ENCODE peak calls at places on chromosomes 4 and X, in seven cellular contexts. M is esophagus squamous epithelium, L is IMR-90, D is Peyer's patch, V is testis, I is adrenal gland, G is body of pancreas. B is an unnamed sample.

GRCh38 chr4:142203505-142203904 is 567.1 kb downstream of the IL15 start:
- DNase-seq in M (no peak), L (no peak), D (no peak), V (no peak), I (no peak), G (no peak), B (no peak)

GRCh38 chrX:53239474-53239873 is 14.5 kb upstream of the KDM5C start:
- DNase-seq in M (no peak), L (no peak), D (no peak), V (no peak), I (no peak), G (no peak), B (no peak)

GRCh38 chr4:13547563-13548041 is 3.3 kb upstream of the NKX3-2 start:
- DNase-seq in M (no peak), L (no peak), D (no peak), V (no peak), I (no peak), G (no peak), B (no peak)

GRCh38 chr4:153181293-153182080 is 22.8 kb upstream of the TRIM2 start:
- DNase-seq in M (no peak), L (peak), D (no peak), V (no peak), I (no peak), G (no peak), B (no peak)

GRCh38 chrX:106392346-106392745 is 219.4 kb upstream of the RADX start:
- DNase-seq in M (no peak), L (no peak), D (no peak), V (no peak), I (no peak), G (no peak), B (no peak)

GRCh38 chrX:150575415-150575814 is 7.0 kb downstream of the MTM1 start:
- DNase-seq in M (no peak), L (peak), D (no peak), V (no peak), I (no peak), G (no peak), B (no peak)

GRCh38 chr4:14269824-14270223 is 642.3 kb upstream of the BOD1L1 start:
- DNase-seq in M (no peak), L (no peak), D (no peak), V (peak), I (peak), G (no peak), B (peak)

GRCh38 chr4:8913121-8913857 is 41.6 kb upstream of the HMX1 start:
- DNase-seq in M (no peak), L (no peak), D (no peak), V (no peak), I (no peak), G (no peak), B (peak)

GRCh38 chrX:25596881-25597280 is 541.3 kb upstream of the MAGEB18 start:
- DNase-seq in M (no peak), L (no peak), D (no peak), V (no peak), I (no peak), G (no peak), B (no peak)

GRCh38 chr4:15149842-15150592 is 147.7 kb downstream of the CPEB2 start:
- DNase-seq in M (no peak), L (peak), D (peak), V (peak), I (peak), G (peak), B (peak)

GRCh38 chr4:10977534-10977933 is 293.0 kb upstream of the CLNK start:
- DNase-seq in M (no peak), L (no peak), D (no peak), V (no peak), I (no peak), G (no peak), B (no peak)

GRCh38 chrX:14902536-14902935 is 29.3 kb downstream of the MOSPD2 start:
- DNase-seq in M (no peak), L (no peak), D (no peak), V (no peak), I (no peak), G (no peak), B (no peak)

GRCh38 chr4:95318483-95318882 is 230.3 kb downstream of the UNC5C start:
- DNase-seq in M (no peak), L (no peak), D (no peak), V (no peak), I (no peak), G (no peak), B (no peak)

GRCh38 chr4:119693127-119693526 is 64.5 kb upstream of the PDE5A start:
- DNase-seq in M (no peak), L (peak), D (no peak), V (no peak), I (no peak), G (no peak), B (no peak)

GRCh38 chrX:77298790-77299189 is 148.4 kb upstream of the FGF16 start:
- DNase-seq in M (no peak), L (no peak), D (no peak), V (no peak), I (no peak), G (no peak), B (no peak)

GRCh38 chr4:72911316-72911715 is 158.2 kb downstream of the COX18 start:
- DNase-seq in M (no peak), L (no peak), D (no peak), V (no peak), I (no peak), G (no peak), B (no peak)

GRCh38 chr4:10612476-10612875 is 72.1 kb downstream of the CLNK start:
- DNase-seq in M (no peak), L (no peak), D (no peak), V (no peak), I (no peak), G (no peak), B (no peak)

GRCh38 chr4:94127707-94128328 is 79.8 kb upstream of the SMARCAD1 start:
- DNase-seq in M (no peak), L (peak), D (no peak), V (no peak), I (no peak), G (no peak), B (no peak)

GRCh38 chr4:151099976-151100417 is 569 bp downstream of the RPS3A start:
- DNase-seq in M (no peak), L (peak), D (no peak), V (no peak), I (no peak), G (no peak), B (no peak)

GRCh38 chr4:104394409-104394813 is 100.3 kb downstream of the CXXC4 start:
- DNase-seq in M (no peak), L (no peak), D (no peak), V (peak), I (no peak), G (no peak), B (no peak)

GRCh38 chr4:3168029-3168428 is 80.9 kb upstream of the MSANTD1 start:
- DNase-seq in M (no peak), L (peak), D (no peak), V (no peak), I (peak), G (peak), B (no peak)

GRCh38 chr4:4524364-4524763 is 17.5 kb downstream of the STX18 start:
- DNase-seq in M (no peak), L (peak), D (no peak), V (no peak), I (no peak), G (no peak), B (no peak)

DNA sequence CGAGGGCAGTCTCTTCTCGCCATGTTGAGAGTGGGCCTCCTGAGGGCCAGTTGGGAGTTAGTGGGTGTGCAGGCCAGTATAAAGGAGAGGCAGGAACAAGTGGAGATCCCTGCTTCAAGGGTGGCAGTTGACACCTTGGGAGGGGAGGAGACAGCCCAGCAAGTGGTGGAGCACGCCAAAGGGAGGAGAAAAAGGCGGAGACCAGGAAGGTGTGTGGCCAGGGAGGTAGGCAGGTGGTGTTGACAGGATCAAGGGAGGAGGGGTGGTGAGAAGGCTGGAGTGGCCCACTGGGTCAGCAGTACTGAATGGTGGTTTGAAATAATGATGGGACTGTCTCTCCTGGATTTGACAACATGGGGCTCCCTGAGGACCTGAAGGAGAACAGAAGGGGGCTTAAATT is 32.6 kb downstream of the ZNF185 start:
- DNase-seq in M (no peak), L (no peak), D (no peak), V (no peak), I (no peak), G (no peak), B (no peak)
- H3K4me3 ChIP-seq in M (no peak), L (no peak), D (no peak), V (no peak), I (no peak), G (no peak), B (no peak)

GRCh38 chrX:49041683-49042529 is 1.3 kb downstream of the TFE3 start:
- DNase-seq in M (no peak), L (peak), D (no peak), V (no peak), I (no peak), G (no peak), B (no peak)

GRCh38 chrX:49043220-49043986 is at the start of gene TFE3:
- DNase-seq in M (peak), L (peak), D (peak), V (peak), I (peak), G (peak), B (peak)

GRCh38 chrX:49040376-49040955 is 2.7 kb downstream of the TFE3 start:
- DNase-seq in M (no peak), L (peak), D (no peak), V (no peak), I (no peak), G (no peak), B (no peak)

GRCh38 chrX:49043987-49044281 is 777 bp upstream of the TFE3 start:
- DNase-seq in M (no peak), L (no peak), D (no peak), V (no peak), I (no peak), G (no peak), B (no peak)

GRCh38 chrX:49042581-49043219 is 457 bp downstream of the TFE3 start:
- DNase-seq in M (no peak), L (no peak), D (no peak), V (no peak), I (no peak), G (no peak), B (no peak)
- TF ChIP-seq POLR2A in M (no peak), L (no peak), D (no peak), V (no peak), I (no peak), G (no peak), B (no peak)

GRCh38 chr4:141153751-141154510 is 20.7 kb upstream of the RNF150 start:
- DNase-seq in M (no peak), L (peak), D (no peak), V (peak), I (no peak), G (no peak), B (no peak)

GRCh38 chr4:141155586-141155985 is 22.3 kb upstream of the RNF150 start:
- DNase-seq in M (no peak), L (no peak), D (no peak), V (no peak), I (no peak), G (no peak), B (no peak)

GRCh38 chr4:141154725-141155124 is 21.5 kb upstream of the RNF150 start:
- DNase-seq in M (no peak), L (peak), D (no peak), V (no peak), I (no peak), G (no peak), B (no peak)

GRCh38 chr4:141158219-141158618 is 24.9 kb upstream of the RNF150 start:
- DNase-seq in M (no peak), L (peak), D (no peak), V (no peak), I (no peak), G (no peak), B (no peak)
- TF ChIP-seq CTCF in M (no peak), L (peak), D (peak), V (peak), I (peak), G (peak), B (no peak)

DNA sequence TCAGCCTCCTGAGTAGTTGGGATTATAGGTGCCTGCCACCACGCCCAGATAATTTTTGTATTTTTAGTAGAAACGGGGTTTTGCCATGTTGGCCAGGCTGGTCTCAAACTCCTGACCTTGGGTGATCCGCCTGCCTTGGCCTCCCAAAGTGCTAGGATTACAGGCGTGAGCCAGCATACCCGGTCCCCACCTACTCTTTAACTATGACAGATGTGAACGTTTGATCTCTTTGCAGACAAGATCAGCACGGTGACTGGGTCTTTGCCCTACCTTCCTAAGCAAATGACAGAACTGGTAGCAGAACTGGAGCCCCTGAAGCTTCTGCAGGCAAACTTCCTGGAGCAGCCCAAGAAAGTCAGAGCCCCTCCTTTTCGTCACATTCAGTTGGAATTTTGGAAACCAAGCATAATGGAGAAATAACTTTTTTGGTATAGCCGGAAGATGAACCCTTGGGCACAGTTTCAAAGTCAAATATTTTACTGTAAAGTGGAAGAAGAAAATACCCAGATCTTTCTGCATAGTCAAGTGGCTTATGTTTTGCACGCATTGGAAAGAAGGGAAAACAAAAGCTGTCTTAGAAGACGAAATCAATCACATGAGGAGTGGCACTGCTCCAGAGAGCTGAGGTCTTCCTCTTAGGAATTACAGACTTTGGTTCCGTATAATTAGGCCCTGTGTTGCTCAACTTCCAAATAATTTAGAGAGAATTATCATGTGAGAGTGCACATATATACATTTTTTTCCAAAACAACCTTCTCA is 90.6 kb downstream of the SORBS2 start:
- DNase-seq in M (no peak), L (no peak), D (no peak), V (no peak), I (no peak), G (no peak), B (peak)
- H3K4me3 ChIP-seq in M (no peak), L (no peak), D (no peak), V (no peak), I (no peak), G (no peak), B (no peak)

GRCh38 chr4:76897522-76898384 is at the start of gene SOWAHB:
- DNase-seq in M (no peak), L (no peak), D (peak), V (peak), I (peak), G (peak), B (no peak)
- TF ChIP-seq POLR2A in M (no peak), L (no peak), D (peak), V (no peak), I (no peak), G (peak), B (no peak)

GRCh38 chrX:17550011-17550410 is 175.0 kb downstream of the NHS start:
- DNase-seq in M (no peak), L (no peak), D (no peak), V (no peak), I (no peak), G (no peak), B (peak)
- TF ChIP-seq CTCF in M (no peak), L (no peak), D (no peak), V (no peak), I (no peak), G (no peak), B (no peak)

DNA sequence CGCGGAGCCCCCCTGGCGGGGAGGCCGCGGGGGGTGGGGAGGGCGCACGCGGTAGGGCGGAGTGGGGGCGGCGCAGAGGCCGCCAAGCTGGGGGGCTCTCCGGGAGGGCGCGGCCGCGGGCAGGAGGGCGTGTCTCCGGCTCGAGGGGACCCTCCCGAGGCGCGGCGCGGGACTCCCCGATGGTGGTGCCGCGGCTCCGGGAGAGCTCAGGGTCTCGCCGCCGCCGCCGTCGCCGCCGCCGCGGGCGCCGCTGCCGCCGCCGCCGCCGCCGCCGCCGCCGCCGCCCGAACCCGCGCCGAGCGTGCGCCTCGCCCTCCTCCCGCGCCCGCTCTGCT is at the start of gene PTCHD1:
- DNase-seq in M (no peak), L (no peak), D (no peak), V (no peak), I (no peak), G (no peak), B (no peak)
- H3K4me3 ChIP-seq in M (peak), L (no peak), D (no peak), V (peak), I (peak), G (no peak), B (no peak)

B was measured in lower leg skin.